ENCODE peak calls at places on chromosomes 13 and 19, in five cellular contexts. V is neural progenitor cell, W is tibial nerve, D is heart right ventricle, U is fibroblast of lung. G is an unnamed sample.

GRCh38 chr13:40149611-40150283 is 494.3 kb downstream of the COG6 start:
- DNase-seq in W (peak; percentile 34), V (no peak), D (no peak), U (peak; percentile 90), G (no peak)

GRCh38 chr13:75959861-75960481 is 323.8 kb downstream of the LMO7 start:
- DNase-seq in D (no peak), V (no peak), U (no peak), W (no peak), G (no peak)

GRCh38 chr13:78997902-78998654 is 339.1 kb upstream of the OBI1 start:
- DNase-seq in V (no peak), U (no peak), W (no peak), D (no peak), G (no peak)

GRCh38 chr19:56086671-56087430 is 34.2 kb downstream of the ZNF787 start:
- DNase-seq in W (no peak), D (no peak), V (no peak), U (no peak), G (no peak)

GRCh38 chr19:19445911-19446361 is 40.5 kb downstream of the GATAD2A start:
- DNase-seq in U (no peak), D (no peak), V (no peak), W (no peak), G (no peak)

GRCh38 chr13:114148521-114148855 is 16.1 kb upstream of the RASA3 start:
- DNase-seq in U (no peak), V (no peak), D (no peak), W (no peak), G (peak; percentile 53)

GRCh38 chr19:40691421-40692211 is 1.2 kb upstream of the NUMBL start:
- DNase-seq in W (no peak), U (peak; percentile 5), V (peak; percentile 28), D (no peak), G (no peak)

GRCh38 chr13:31159306-31159705 is 2.4 kb downstream of the HSPH1 start:
- DNase-seq in U (no peak), D (no peak), W (no peak), V (no peak), G (no peak)

GRCh38 chr19:30911491-30911890 is 437.7 kb downstream of the TSHZ3 start:
- DNase-seq in W (no peak), U (no peak), V (no peak), D (no peak), G (no peak)

GRCh38 chr13:113669871-113670341 is 2.9 kb downstream of the GRK1 start:
- DNase-seq in U (no peak), V (no peak), D (no peak), W (no peak), G (peak; percentile 30)

GRCh38 chr13:60318186-60318585 is 78.8 kb upstream of the TDRD3 start:
- DNase-seq in D (no peak), V (no peak), U (no peak), W (no peak), G (no peak)

GRCh38 chr19:7602240-7602934 is 6.7 kb downstream of the CAMSAP3 start:
- DNase-seq in U (no peak), W (no peak), V (no peak), D (no peak), G (no peak)

GRCh38 chr19:42596391-42597071 is 1.8 kb upstream of the CEACAM8 start:
- DNase-seq in U (peak; percentile 7), D (peak; percentile 24), V (peak; percentile 54), W (no peak), G (peak; percentile 62)

GRCh38 chr13:20404488-20405222 is 121.0 kb downstream of the CRYL1 start:
- DNase-seq in U (no peak), D (no peak), W (no peak), V (no peak), G (no peak)

GRCh38 chr13:93861818-93862217 is 617.7 kb downstream of the DCT start:
- DNase-seq in W (no peak), U (peak; percentile 71), V (no peak), D (no peak), G (peak; percentile 36)

GRCh38 chr13:60759499-60759898 is 362.5 kb downstream of the TDRD3 start:
- DNase-seq in D (no peak), W (no peak), V (peak; percentile 72), U (no peak), G (no peak)

GRCh38 chr19:14091086-14091884 is 734 bp upstream of the SAMD1 start:
- DNase-seq in D (no peak), W (peak; percentile 14), U (peak; percentile 79), V (no peak), G (peak; percentile 93)

GRCh38 chr13:43489168-43489730 is 297.5 kb downstream of the ENOX1 start:
- DNase-seq in W (no peak), V (no peak), D (peak; percentile 16), U (peak; percentile 60), G (no peak)

GRCh38 chr19:52492991-52493470 is 34.4 kb upstream of the ZNF808 start:
- DNase-seq in U (no peak), D (peak; percentile 13), W (no peak), V (peak; percentile 81), G (peak; percentile 45)

GRCh38 chr13:78182813-78183212 is 264.2 kb upstream of the EDNRB start:
- DNase-seq in D (no peak), U (no peak), W (no peak), V (no peak), G (no peak)

GRCh38 chr19:518292-519231 is 11.3 kb downstream of the TPGS1 start:
- DNase-seq in D (no peak), V (peak; percentile 76), U (peak; percentile 94), W (no peak), G (no peak)

GRCh38 chr13:73936001-73936400 is 198.2 kb downstream of the KLF12 start:
- DNase-seq in U (peak; percentile 62), W (no peak), D (no peak), V (no peak), G (no peak)

GRCh38 chr19:40625406-40626120 is 24.4 kb downstream of the LTBP4 start:
- DNase-seq in U (no peak), D (no peak), V (no peak), W (no peak), G (no peak)

GRCh38 chr19:36775768-36776167 is 3.2 kb upstream of the ZNF850 start:
- DNase-seq in V (no peak), D (peak; percentile 57), U (no peak), W (no peak), G (peak; percentile 76)

GRCh38 chr19:17734146-17734545 is 14.9 kb downstream of the MAP1S start:
- DNase-seq in V (no peak), D (no peak), U (no peak), W (no peak), G (no peak)

GRCh38 chr19:10858204-10858828 is 10.1 kb downstream of the C19orf38 start:
- DNase-seq in V (peak; percentile 72), U (peak; percentile 33), W (no peak), D (no peak), G (no peak)

GRCh38 chr13:106117035-106117434 is 418.4 kb downstream of the EFNB2 start:
- DNase-seq in V (no peak), U (peak; percentile 64), W (no peak), D (no peak), G (no peak)

GRCh38 chr19:38869836-38870607 is 8.1 kb downstream of the RINL start:
- DNase-seq in W (peak; percentile 74), D (peak; percentile 88), V (peak; percentile 81), U (peak; percentile 44), G (peak; percentile 94)
- H3K4me3 ChIP-seq in W (peak overlapping the region; percentile 55), D (peak overlapping the region; percentile 48), V (peak overlapping the region; percentile 28), U (peak overlapping the region; percentile 60), G (peak overlapping the region; percentile 12)

GRCh38 chr13:112335135-112335534 is 41.0 kb upstream of the SPACA7 start:
- DNase-seq in W (no peak), D (no peak), U (no peak), V (no peak), G (no peak)
- H3K4me1 ChIP-seq in W (no peaks in the 10 kb centered on the region), D (no peaks in the 10 kb centered on the region), U (no peaks in the 10 kb centered on the region), V (peaks cover 10% of the 10 kb centered on the region), G (no peaks in the 10 kb centered on the region)

GRCh38 chr19:5953034-5953589 is 24.8 kb downstream of the RANBP3 start:
- DNase-seq in U (peak; percentile 44), W (no peak), D (no peak), V (no peak), G (no peak)
- H3K4me3 ChIP-seq in U (no peak overlapping the region), W (no peak overlapping the region), D (no peak overlapping the region), V (no peak overlapping the region), G (no peak overlapping the region)

DNA sequence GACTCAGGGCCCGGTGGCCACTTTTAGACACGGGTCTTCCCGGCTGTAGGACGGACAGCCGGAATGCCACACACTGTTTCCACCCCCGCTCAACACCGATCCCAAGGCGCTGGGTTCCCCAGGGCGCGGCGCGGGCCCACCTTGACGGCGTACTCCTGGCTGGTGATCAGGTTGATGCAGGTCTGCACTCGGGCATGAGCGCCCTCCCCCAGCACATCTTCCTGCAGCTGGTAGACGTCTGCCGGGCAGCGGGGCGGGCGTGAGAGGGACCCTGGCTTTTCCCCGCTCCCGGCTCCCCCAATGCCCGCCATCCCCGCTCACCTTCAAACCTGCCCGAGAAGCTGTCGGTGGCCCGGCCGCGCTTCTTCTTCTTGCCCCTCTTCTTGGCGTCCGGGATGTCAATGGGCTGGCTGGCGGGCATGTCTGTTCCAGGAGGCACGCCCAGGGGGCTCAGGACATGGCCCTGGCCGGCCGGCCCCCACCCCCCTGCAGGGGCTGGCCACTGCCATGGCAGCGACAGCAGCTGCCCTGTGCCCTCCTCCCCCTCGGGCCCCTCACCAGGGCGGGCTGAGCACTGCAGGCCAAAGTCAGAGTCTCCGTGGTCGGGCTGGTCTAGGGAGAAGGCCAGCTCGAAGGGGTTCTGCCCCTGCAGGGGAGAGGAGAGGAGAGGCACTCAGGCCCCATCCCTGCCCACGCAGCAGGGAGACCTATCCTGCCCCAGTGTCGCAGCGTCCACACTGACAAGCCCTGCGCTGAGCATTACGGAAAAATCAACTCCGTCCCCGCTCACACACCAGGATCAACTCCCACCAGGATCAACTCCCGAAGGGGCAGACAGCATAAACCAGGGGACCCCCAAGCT is 4.8 kb downstream of the MKNK2 start:
- DNase-seq in W (no peak), V (peak; percentile 3), U (no peak), D (no peak), G (peak; percentile 77)
- H3K4me1 ChIP-seq in W (no peaks in the 10 kb centered on the region), V (peaks cover 11% of the 10 kb centered on the region), U (peaks cover 29% of the 10 kb centered on the region), D (peaks cover 87% of the 10 kb centered on the region), G (no peaks in the 10 kb centered on the region)

G was measured in aorta.